ENCODE peak calls at places on chromosomes 6 and 20, in ten cellular contexts. K, Z, G, O, D, R, P, J, A and L are unnamed samples.

GRCh38 chr6:87661503-87661902 is 40.5 kb downstream of the AKIRIN2 start:
- DNase-seq in P (no peak), K (no peak), D (peak), G (no peak), R (no peak), J (no peak), O (no peak), Z (no peak), A (no peak), L (no peak)

GRCh38 chr6:169386431-169387057 is 132.9 kb upstream of the THBS2 start:
- DNase-seq in P (no peak), O (peak), D (peak), A (peak), R (no peak), Z (no peak), G (no peak), J (peak), K (no peak), L (no peak)

GRCh38 chr20:34475979-34476736 is 40.1 kb upstream of the DYNLRB1 start:
- DNase-seq in G (no peak), R (no peak), O (no peak), D (peak), K (no peak), A (peak), P (peak), Z (no peak), J (peak), L (no peak)

GRCh38 chr6:41519748-41520699 is 26.2 kb upstream of the FOXP4 start:
- DNase-seq in A (no peak), G (no peak), J (peak), Z (no peak), O (no peak), P (no peak), K (no peak), D (no peak), R (no peak), L (no peak)

GRCh38 chr6:42907336-42907735 is 8.5 kb upstream of the PTCRA start:
- DNase-seq in J (peak), O (no peak), K (no peak), R (no peak), P (no peak), A (no peak), Z (no peak), G (no peak), D (no peak), L (no peak)

GRCh38 chr6:135012349-135012748 is 42.3 kb downstream of the HBS1L start:
- DNase-seq in O (no peak), A (no peak), Z (no peak), P (no peak), K (no peak), R (no peak), D (no peak), G (no peak), J (no peak), L (no peak)

GRCh38 chr6:21710908-21711627 is 117.5 kb downstream of the SOX4 start:
- DNase-seq in J (no peak), Z (no peak), P (no peak), O (no peak), K (no peak), G (no peak), A (no peak), R (no peak), D (no peak), L (no peak)

GRCh38 chr6:16064687-16065086 is 64.2 kb upstream of the MYLIP start:
- DNase-seq in R (no peak), O (no peak), J (no peak), A (no peak), D (no peak), Z (peak), K (no peak), G (peak), P (no peak), L (peak)

GRCh38 chr6:35368038-35368887 is 25.9 kb downstream of the PPARD start:
- DNase-seq in R (no peak), P (no peak), Z (no peak), O (no peak), D (peak), G (no peak), K (peak), J (no peak), A (peak), L (no peak)

GRCh38 chr20:38167851-38168760 is 3.0 kb upstream of the TGM2 start:
- DNase-seq in D (peak), O (peak), A (peak), P (no peak), K (peak), G (no peak), J (peak), Z (no peak), R (no peak), L (no peak)

GRCh38 chr20:8330785-8331699 is 199.0 kb downstream of the PLCB1 start:
- DNase-seq in P (no peak), G (peak), O (peak), A (peak), D (no peak), Z (no peak), J (peak), R (peak), K (no peak), L (no peak)

GRCh38 chr6:154543638-154544037 is 33.2 kb upstream of the CNKSR3 start:
- DNase-seq in R (no peak), K (no peak), O (no peak), P (no peak), G (no peak), J (peak), A (peak), D (peak), Z (no peak), L (no peak)

GRCh38 chr20:37649017-37649416 is 44.8 kb upstream of the CTNNBL1 start:
- DNase-seq in P (no peak), O (no peak), A (no peak), K (no peak), R (no peak), Z (no peak), J (no peak), D (no peak), G (no peak), L (no peak)

GRCh38 chr6:105893741-105894140 is 192.4 kb upstream of the PRDM1 start:
- DNase-seq in D (no peak), G (no peak), A (no peak), R (no peak), J (no peak), Z (no peak), K (no peak), O (no peak), P (no peak), L (no peak)

GRCh38 chr20:52936368-52936986 is 35.7 kb upstream of the TSHZ2 start:
- DNase-seq in O (no peak), P (no peak), K (no peak), G (no peak), Z (no peak), R (no peak), A (no peak), J (no peak), D (no peak), L (no peak)

GRCh38 chr6:69027861-69028260 is 392.8 kb downstream of the ADGRB3 start:
- DNase-seq in O (no peak), G (no peak), R (no peak), D (no peak), K (no peak), P (no peak), J (no peak), A (no peak), Z (no peak), L (no peak)

GRCh38 chr20:50085481-50086365 is 27.2 kb downstream of the UBE2V1 start:
- DNase-seq in Z (no peak), K (peak), O (no peak), R (no peak), A (peak), D (peak), P (peak), J (peak), G (peak), L (peak)